ENCODE peak calls at places on chromosome 21, in four cellular contexts. One of them, this sample, is unnamed.

GRCh38 chr21:45162809-45163208 is 88.4 kb downstream of the ADARB1 start:
- DNase-seq in GM12878: no peak
- DNase-seq in H1: no peak
- DNase-seq in K562: no peak
- DNase-seq in this sample: no peak

GRCh38 chr21:40049031-40049958 is 182.1 kb downstream of the PCP4 start:
- DNase-seq in GM12878: no peak
- DNase-seq in H1: no peak
- DNase-seq in K562: no peak
- DNase-seq in this sample: peak

GRCh38 chr21:21183092-21183491 is 184.9 kb downstream of the NCAM2 start:
- DNase-seq in GM12878: no peak
- DNase-seq in K562: no peak
- DNase-seq in H1: no peak
- DNase-seq in this sample: peak

GRCh38 chr21:28397040-28397439 is 595.6 kb downstream of the LTN1 start:
- DNase-seq in K562: no peak
- DNase-seq in GM12878: no peak
- DNase-seq in H1: no peak
- DNase-seq in this sample: no peak

GRCh38 chr21:35034203-35034926 is 14.7 kb downstream of the RUNX1 start:
- DNase-seq in H1: no peak
- DNase-seq in GM12878: no peak
- DNase-seq in K562: no peak
- DNase-seq in this sample: no peak

GRCh38 chr21:17819878-17820232 is 699 bp upstream of the C21orf91 start:
- DNase-seq in GM12878: no peak
- DNase-seq in H1: no peak
- DNase-seq in K562: peak
- DNase-seq in this sample: peak

GRCh38 chr21:35048183-35048601 is 910 bp downstream of the RUNX1 start:
- DNase-seq in GM12878: no peak
- DNase-seq in K562: no peak
- DNase-seq in H1: no peak
- DNase-seq in this sample: no peak

GRCh38 chr21:23950344-23950743 is 1656.9 kb downstream of the MRPL39 start:
- DNase-seq in H1: no peak
- DNase-seq in K562: no peak
- DNase-seq in GM12878: no peak
- DNase-seq in this sample: no peak

GRCh38 chr21:31498985-31499384 is 154.9 kb upstream of the TIAM1 start:
- DNase-seq in K562: no peak
- DNase-seq in GM12878: no peak
- DNase-seq in H1: no peak
- DNase-seq in this sample: no peak

GRCh38 chr21:28960245-28960644 is 32.4 kb downstream of the LTN1 start:
- DNase-seq in K562: no peak
- DNase-seq in GM12878: no peak
- DNase-seq in H1: no peak
- DNase-seq in this sample: no peak

GRCh38 chr21:21045538-21045937 is 47.3 kb downstream of the NCAM2 start:
- DNase-seq in H1: no peak
- DNase-seq in K562: no peak
- DNase-seq in GM12878: no peak
- DNase-seq in this sample: peak

GRCh38 chr21:20720623-20721022 is 277.6 kb upstream of the NCAM2 start:
- DNase-seq in K562: no peak
- DNase-seq in GM12878: no peak
- DNase-seq in H1: no peak
- DNase-seq in this sample: no peak

GRCh38 chr21:37072239-37072987 is 458 bp downstream of the PIGP start:
- DNase-seq in K562: no peak
- DNase-seq in H1: no peak
- DNase-seq in GM12878: no peak
- DNase-seq in this sample: peak
- TF ChIP-seq CHD1 in K562: no peak
- TF ChIP-seq CHD1 in H1: no peak
- TF ChIP-seq CHD1 in GM12878: no peak
- TF ChIP-seq CHD1 in this sample: peak

GRCh38 chr21:43767980-43768867 is 7.9 kb downstream of the CSTB start:
- DNase-seq in K562: peak
- DNase-seq in H1: peak
- DNase-seq in GM12878: no peak
- DNase-seq in this sample: peak
- TF ChIP-seq CHD1 in K562: no peak
- TF ChIP-seq CHD1 in H1: no peak
- TF ChIP-seq CHD1 in GM12878: no peak
- TF ChIP-seq CHD1 in this sample: no peak

DNA sequence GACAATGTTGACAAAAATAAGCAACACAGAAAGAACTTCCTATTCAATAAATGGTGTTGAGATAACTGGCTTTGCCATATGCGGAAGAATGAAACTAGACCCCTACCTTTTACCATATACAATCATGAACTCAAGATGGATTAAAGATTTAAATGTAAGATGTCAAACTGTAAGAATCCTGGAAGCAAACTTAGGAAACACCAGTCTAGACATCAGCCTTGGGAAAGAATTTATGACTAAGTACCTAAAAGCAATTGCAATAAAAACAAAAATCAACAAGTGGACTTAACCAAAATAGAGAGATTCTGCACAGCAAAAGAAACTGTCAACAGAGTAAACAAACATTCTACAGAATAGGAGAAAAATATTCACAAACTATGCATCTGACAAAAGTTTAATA is 16.1 kb upstream of the CLDN8 start:
- DNase-seq in H1: no peak
- DNase-seq in K562: no peak
- DNase-seq in GM12878: no peak
- DNase-seq in this sample: no peak
- TF ChIP-seq CHD1 in H1: no peak
- TF ChIP-seq CHD1 in K562: no peak
- TF ChIP-seq CHD1 in GM12878: no peak
- TF ChIP-seq CHD1 in this sample: no peak

DNA sequence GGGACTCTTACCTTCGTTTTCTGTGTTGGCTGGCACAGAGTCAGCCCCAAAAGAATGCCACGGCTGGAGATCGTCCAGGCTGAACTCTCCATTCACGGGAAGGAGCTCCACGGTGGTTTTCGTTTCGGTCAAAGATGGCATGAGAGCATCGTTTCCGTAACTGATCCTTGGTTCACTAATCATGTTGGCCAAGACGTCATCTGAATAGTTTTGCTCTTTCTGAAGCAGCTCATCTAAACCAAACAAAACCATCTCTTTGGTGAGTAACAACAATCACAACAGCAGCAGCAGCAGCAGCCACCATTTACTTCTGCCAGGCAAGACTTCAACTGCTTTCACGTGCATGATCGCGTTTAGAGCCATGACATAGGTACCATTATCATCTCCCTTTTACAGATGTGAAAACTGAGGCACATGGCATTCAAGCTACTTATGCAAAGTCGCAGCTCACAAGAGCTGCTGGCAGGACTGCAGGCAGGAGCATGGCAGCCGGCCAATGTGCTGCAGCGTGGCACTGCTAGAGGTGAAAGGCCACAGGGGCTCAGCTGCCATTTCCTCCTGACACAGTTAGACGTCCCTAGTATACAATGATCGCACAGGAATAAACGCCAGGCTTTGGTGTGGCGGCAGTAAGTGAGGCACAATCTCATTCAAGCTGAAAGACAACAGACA is 177.1 kb downstream of the GABPA start:
- DNase-seq in K562: no peak
- DNase-seq in H1: no peak
- DNase-seq in GM12878: no peak
- DNase-seq in this sample: no peak
- TF ChIP-seq CHD1 in K562: no peak
- TF ChIP-seq CHD1 in H1: no peak
- TF ChIP-seq CHD1 in GM12878: no peak
- TF ChIP-seq CHD1 in this sample: no peak

GRCh38 chr21:19237603-19238002 is 834.0 kb upstream of the TMPRSS15 start:
- DNase-seq in K562: no peak
- DNase-seq in H1: no peak
- DNase-seq in GM12878: no peak
- DNase-seq in this sample: no peak
- TF ChIP-seq CHD1 in K562: no peak
- TF ChIP-seq CHD1 in H1: no peak
- TF ChIP-seq CHD1 in GM12878: no peak
- TF ChIP-seq CHD1 in this sample: no peak

GRCh38 chr21:42171091-42172053 is 47.6 kb upstream of the ABCG1 start:
- DNase-seq in GM12878: no peak
- DNase-seq in K562: no peak
- DNase-seq in H1: no peak
- DNase-seq in this sample: no peak

GRCh38 chr21:42172596-42173483 is 46.1 kb upstream of the ABCG1 start:
- DNase-seq in K562: no peak
- DNase-seq in H1: no peak
- DNase-seq in GM12878: no peak
- DNase-seq in this sample: no peak

GRCh38 chr21:42175110-42175710 is 43.7 kb upstream of the ABCG1 start:
- DNase-seq in H1: no peak
- DNase-seq in GM12878: no peak
- DNase-seq in K562: no peak
- DNase-seq in this sample: no peak

GRCh38 chr21:42176864-42177263 is 42.1 kb upstream of the ABCG1 start:
- DNase-seq in K562: no peak
- DNase-seq in GM12878: no peak
- DNase-seq in H1: no peak
- DNase-seq in this sample: no peak

GRCh38 chr21:42174173-42174572 is 44.8 kb upstream of the ABCG1 start:
- DNase-seq in H1: no peak
- DNase-seq in GM12878: peak
- DNase-seq in K562: peak
- DNase-seq in this sample: no peak
- TF ChIP-seq CHD1 in H1: no peak
- TF ChIP-seq CHD1 in GM12878: no peak
- TF ChIP-seq CHD1 in K562: no peak
- TF ChIP-seq CHD1 in this sample: no peak

GRCh38 chr21:27346041-27346448 is 379.2 kb upstream of the ADAMTS5 start:
- DNase-seq in H1: no peak
- DNase-seq in GM12878: no peak
- DNase-seq in K562: no peak
- DNase-seq in this sample: peak
- TF ChIP-seq CHD1 in H1: no peak
- TF ChIP-seq CHD1 in GM12878: no peak
- TF ChIP-seq CHD1 in K562: no peak
- TF ChIP-seq CHD1 in this sample: no peak

DNA sequence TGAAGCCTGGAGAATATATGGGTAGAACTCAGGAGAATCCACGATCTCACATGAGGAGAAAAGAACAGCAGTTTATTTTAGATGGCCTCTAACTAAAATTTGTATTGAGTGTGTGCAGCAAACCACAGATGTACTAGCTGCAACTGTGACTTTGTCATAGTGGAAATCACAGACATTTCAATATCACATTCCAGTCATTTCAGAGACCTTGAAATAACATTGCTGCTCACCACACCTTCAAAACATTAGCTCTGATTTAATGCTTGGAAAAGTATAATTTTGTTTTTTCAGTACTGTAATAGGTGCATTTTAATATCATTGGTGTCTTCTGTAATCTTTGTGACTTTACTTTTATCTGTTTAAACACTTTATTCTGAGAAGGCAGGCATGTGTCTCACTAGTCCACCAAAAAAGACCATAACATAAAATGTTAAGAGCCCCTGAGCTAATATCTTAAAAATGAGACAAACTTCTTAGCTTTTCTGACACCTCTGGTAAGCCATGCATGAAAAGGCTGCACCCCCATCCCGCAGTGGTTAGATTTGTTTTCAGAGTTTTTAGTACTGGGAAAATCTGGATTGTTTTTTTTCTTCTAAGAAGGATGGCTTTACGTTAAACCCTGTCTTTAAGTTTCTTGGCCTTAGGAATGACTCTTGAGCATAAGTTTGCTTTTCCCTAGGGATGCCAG is 30.1 kb downstream of the KCNJ15 start:
- DNase-seq in GM12878: no peak
- DNase-seq in K562: no peak
- DNase-seq in H1: no peak
- DNase-seq in this sample: no peak
- TF ChIP-seq CHD1 in GM12878: no peak
- TF ChIP-seq CHD1 in K562: no peak
- TF ChIP-seq CHD1 in H1: no peak
- TF ChIP-seq CHD1 in this sample: no peak

DNA sequence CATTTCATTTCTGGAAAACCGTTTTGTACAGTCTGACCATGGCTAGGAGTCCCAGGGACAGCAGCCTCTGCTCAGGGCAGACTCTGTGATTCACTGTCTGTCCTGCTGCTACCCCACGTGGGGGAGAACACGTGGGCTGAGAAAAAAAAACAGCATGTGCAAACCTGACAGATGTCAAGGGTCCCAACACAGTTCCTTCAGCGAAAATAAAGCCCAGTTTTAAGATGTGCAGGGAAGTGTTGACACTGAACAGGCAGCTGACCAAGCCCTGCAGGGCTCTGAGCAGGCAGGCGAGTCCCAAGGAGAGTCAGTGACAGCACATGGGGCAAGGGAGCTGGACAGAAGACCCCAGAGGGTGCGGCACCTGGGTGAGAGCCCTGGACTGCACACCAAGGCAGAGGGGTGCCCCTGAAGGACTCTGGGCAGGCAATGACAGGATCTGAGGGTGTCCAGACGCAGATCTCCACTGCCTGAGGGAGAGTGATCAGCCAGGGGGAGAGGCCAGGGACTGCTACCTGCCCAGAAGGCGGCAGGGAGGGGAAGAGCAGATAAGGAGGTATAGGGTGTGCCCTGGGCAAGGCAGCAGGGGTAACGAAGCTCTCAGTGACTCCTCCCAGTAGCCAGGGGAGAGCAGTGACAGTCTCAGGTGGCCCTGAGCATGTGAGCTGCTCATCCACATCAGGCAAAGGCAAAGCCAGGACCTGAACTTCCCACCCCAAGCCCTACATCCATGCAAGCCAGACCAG is 5.1 kb upstream of the SPATC1L start:
- DNase-seq in GM12878: no peak
- DNase-seq in H1: no peak
- DNase-seq in K562: peak
- DNase-seq in this sample: peak
- TF ChIP-seq CHD1 in GM12878: no peak
- TF ChIP-seq CHD1 in H1: no peak
- TF ChIP-seq CHD1 in K562: no peak
- TF ChIP-seq CHD1 in this sample: no peak

DNA sequence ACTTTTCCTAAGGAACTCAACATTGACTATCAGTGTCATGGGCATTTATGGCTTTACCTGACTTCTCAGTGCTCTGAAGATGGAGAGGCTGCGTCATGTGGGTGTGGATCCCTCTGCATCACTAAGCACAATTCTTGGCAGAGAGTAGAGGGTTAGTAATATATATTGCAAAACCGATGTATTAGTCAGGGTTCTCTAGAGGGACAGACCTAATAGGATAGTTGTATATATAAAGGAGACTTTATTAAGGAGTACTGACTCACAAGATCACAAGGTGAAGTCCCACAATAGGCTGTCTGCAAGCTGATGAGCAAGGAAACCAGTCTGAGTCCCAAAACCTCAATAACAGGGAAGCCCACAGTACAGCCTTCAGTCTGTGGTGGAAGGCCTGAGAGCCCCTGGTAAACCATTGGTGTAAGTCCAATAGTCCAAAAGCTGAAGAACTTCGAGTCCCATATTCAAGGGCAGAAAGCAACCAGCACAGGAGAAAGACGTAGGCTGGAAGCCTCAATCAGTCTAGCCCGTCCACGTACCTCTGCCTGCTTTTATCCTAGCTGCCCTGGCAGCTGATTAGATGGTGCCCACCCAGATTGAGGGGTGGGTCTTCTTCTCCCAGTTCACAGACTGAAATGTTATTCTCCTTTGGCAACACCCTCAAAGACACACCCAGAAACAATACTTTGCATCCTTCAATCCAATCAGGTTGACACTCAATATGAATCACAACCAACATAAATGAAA is 159.7 kb upstream of the NRIP1 start:
- DNase-seq in GM12878: no peak
- DNase-seq in K562: no peak
- DNase-seq in H1: no peak
- DNase-seq in this sample: peak
- TF ChIP-seq CHD1 in GM12878: no peak
- TF ChIP-seq CHD1 in K562: no peak
- TF ChIP-seq CHD1 in H1: no peak
- TF ChIP-seq CHD1 in this sample: no peak